ENCODE peak calls at places on chromosome 13, in seven cellular contexts. Z is RWPE1; O is activated CD4-positive, alpha-beta T cell treated with anti-CD3 and anti-CD28 coated beads, Interleukin-2, amount 50 U/mL, for 24 hours; G is Karpas-422; H is SHP77 treated with DMSO at 0.1 percent for 48 hours; N is M059J; P is activated naive CD4-positive, alpha-beta T cell treated with anti-CD3 and anti-CD28 coated beads, Interleukin-2, amount 10 ng/mL, durations not matched to agents 7 days and 5 days. X is an unnamed sample.

GRCh38 chr13:76848596-76848995 is 37.6 kb downstream of the KCTD12 start:
- DNase-seq in Z (no peak), O (no peak), G (no peak), H (peak; percentile 67), N (no peak), P (no peak), X (peak; percentile 40)

GRCh38 chr13:61142506-61142905 is 273.1 kb downstream of the PCDH20 start:
- DNase-seq in Z (no peak), O (no peak), G (no peak), H (no peak), N (no peak), P (no peak), X (no peak)

GRCh38 chr13:30052127-30052526 is 201.7 kb upstream of the UBL3 start:
- DNase-seq in Z (no peak), O (no peak), G (no peak), H (no peak), N (no peak), P (no peak), X (no peak)

GRCh38 chr13:38265135-38265497 is 84.5 kb upstream of the UFM1 start:
- DNase-seq in Z (no peak), O (no peak), G (no peak), H (no peak), N (no peak), P (no peak), X (peak; percentile 1)

GRCh38 chr13:39197645-39198007 is 159.4 kb downstream of the NHLRC3 start:
- DNase-seq in Z (no peak), O (no peak), G (no peak), H (no peak), N (no peak), P (no peak), X (no peak)

GRCh38 chr13:23488442-23488841 is 54.9 kb upstream of the SACS start:
- DNase-seq in Z (no peak), O (no peak), G (no peak), H (peak; percentile 98), N (peak; percentile 98), P (no peak), X (peak; percentile 48)

GRCh38 chr13:73411067-73411809 is 352.4 kb downstream of the KLF5 start:
- DNase-seq in Z (no peak), O (no peak), G (no peak), H (no peak), N (peak; percentile 19), P (no peak), X (no peak)

GRCh38 chr13:25581351-25581750 is 209.6 kb downstream of the ATP8A2 start:
- DNase-seq in Z (no peak), O (no peak), G (no peak), H (no peak), N (no peak), P (no peak), X (no peak)

GRCh38 chr13:30818323-30818960 is 83.1 kb downstream of the ALOX5AP start:
- DNase-seq in Z (peak; percentile 60), O (no peak), G (no peak), H (no peak), N (peak; percentile 84), P (no peak), X (no peak)

X was measured in NCI-H1092.